ENCODE peak calls at places on chromosomes 13 and 19, in four cellular contexts. T, O, M and D are unnamed samples.

GRCh38 chr19:51325161-51325979 is 13.9 kb downstream of the IGLON5 start:
- DNase-seq in T (no peak), O (no peak), M (no peak), D (no peak)

GRCh38 chr13:98228661-98229349 is 51.7 kb upstream of the RNF113B start:
- DNase-seq in T (no peak), O (no peak), M (no peak), D (no peak)

GRCh38 chr13:76638882-76639281 is 247.3 kb downstream of the KCTD12 start:
- DNase-seq in T (no peak), O (no peak), M (no peak), D (no peak)

GRCh38 chr19:29620931-29621351 is 14.9 kb downstream of the POP4 start:
- DNase-seq in T (no peak), O (no peak), M (no peak), D (no peak)

GRCh38 chr13:27211771-27212364 is 39.5 kb upstream of the RPL21 start:
- DNase-seq in T (no peak), O (no peak), M (no peak), D (no peak)

GRCh38 chr19:8307400-8307964 is 676 bp downstream of the CD320 start:
- DNase-seq in T (no peak), O (no peak), M (peak; percentile 67), D (peak; percentile 23)

GRCh38 chr13:31192306-31192705 is 7.5 kb upstream of the B3GLCT start:
- DNase-seq in T (no peak), O (no peak), M (no peak), D (no peak)

GRCh38 chr19:35545855-35546381 is 492 bp downstream of the TMEM147 start:
- DNase-seq in T (peak; percentile 94), O (peak; percentile 60), M (peak; percentile 79), D (no peak)

GRCh38 chr13:111165189-111165588 is 50.1 kb downstream of the ARHGEF7 start:
- DNase-seq in T (no peak), O (no peak), M (no peak), D (no peak)

GRCh38 chr19:49398001-49398615 is 10.1 kb downstream of the KASH5 start:
- DNase-seq in T (no peak), O (no peak), M (peak; percentile 9), D (no peak)

GRCh38 chr13:113904411-113904810 is 40.5 kb upstream of the GAS6 start:
- DNase-seq in T (peak; percentile 6), O (no peak), M (no peak), D (peak; percentile 25)

GRCh38 chr19:46082728-46083050 is 41.8 kb downstream of the IGFL3 start:
- DNase-seq in T (no peak), O (no peak), M (no peak), D (no peak)

GRCh38 chr13:62643799-62644484 is 1228.3 kb upstream of the PCDH20 start:
- DNase-seq in T (no peak), O (peak; percentile 15), M (no peak), D (no peak)

GRCh38 chr19:2728783-2729387 is 7.7 kb upstream of the DIRAS1 start:
- DNase-seq in T (no peak), O (no peak), M (peak; percentile 33), D (no peak)

GRCh38 chr13:39232999-39233398 is 194.7 kb downstream of the NHLRC3 start:
- DNase-seq in T (no peak), O (no peak), M (no peak), D (no peak)

GRCh38 chr13:24223341-24224231 is 63.1 kb downstream of the SPATA13 start:
- DNase-seq in T (no peak), O (no peak), M (no peak), D (no peak)

GRCh38 chr13:76854894-76855293 is 31.3 kb downstream of the KCTD12 start:
- DNase-seq in T (no peak), O (no peak), M (no peak), D (no peak)

GRCh38 chr19:47821460-47822020 is at the start of gene CRX:
- DNase-seq in T (no peak), O (no peak), M (no peak), D (no peak)

GRCh38 chr19:50500060-50500752 is 10.8 kb downstream of the JOSD2 start:
- DNase-seq in T (no peak), O (no peak), M (peak; percentile 84), D (no peak)

GRCh38 chr13:112730157-112730671 is 40.4 kb downstream of the ATP11A start:
- DNase-seq in T (no peak), O (no peak), M (no peak), D (no peak)

GRCh38 chr13:60448907-60449510 is 52.0 kb downstream of the TDRD3 start:
- DNase-seq in T (peak; percentile 23), O (no peak), M (peak; percentile 24), D (peak; percentile 31)

GRCh38 chr19:5498817-5499535 is 43.8 kb downstream of the ZNRF4 start:
- DNase-seq in T (no peak), O (no peak), M (no peak), D (no peak)

GRCh38 chr13:61414136-61414535 is 1.5 kb downstream of the PCDH20 start:
- DNase-seq in T (no peak), O (no peak), M (peak; percentile 41), D (no peak)

GRCh38 chr19:38228491-38229439 is 4.7 kb upstream of the DPF1 start:
- DNase-seq in T (no peak), O (no peak), M (peak; percentile 83), D (no peak)

GRCh38 chr13:100301418-100301817 is 212.5 kb downstream of the PCCA start:
- DNase-seq in T (no peak), O (no peak), M (peak; percentile 24), D (no peak)

GRCh38 chr13:77079902-77080413 is 53.0 kb upstream of the FBXL3 start:
- DNase-seq in T (no peak), O (no peak), M (no peak), D (no peak)

GRCh38 chr19:48644839-48645651 is 942 bp downstream of the CA11 start:
- DNase-seq in T (peak; percentile 86), O (no peak), M (peak; percentile 80), D (peak; percentile 53)

GRCh38 chr19:10769533-10770491 is 51.9 kb downstream of the DNM2 start:
- DNase-seq in T (no peak), O (no peak), M (peak; percentile 80), D (peak; percentile 76)

GRCh38 chr19:38741670-38742069 is 2.6 kb downstream of the CAPN12 start:
- DNase-seq in T (no peak), O (no peak), M (peak; percentile 11), D (no peak)

GRCh38 chr19:48244289-48244688 is 11.4 kb downstream of the CARD8 start:
- DNase-seq in T (no peak), O (no peak), M (no peak), D (no peak)

GRCh38 chr13:110443633-110444225 is 117.8 kb downstream of the RAB20 start:
- DNase-seq in T (no peak), O (no peak), M (no peak), D (no peak)

GRCh38 chr13:50584856-50585580 is 258.5 kb downstream of the DLEU7 start:
- DNase-seq in T (no peak), O (no peak), M (no peak), D (no peak)

GRCh38 chr19:3694361-3695123 is 5.7 kb downstream of the PIP5K1C start:
- DNase-seq in T (no peak), O (no peak), M (peak; percentile 22), D (no peak)

GRCh38 chr13:76830805-76831204 is 55.4 kb downstream of the KCTD12 start:
- DNase-seq in T (no peak), O (no peak), M (no peak), D (no peak)

GRCh38 chr13:76822691-76823267 is 63.4 kb downstream of the KCTD12 start:
- DNase-seq in T (no peak), O (no peak), M (no peak), D (no peak)

GRCh38 chr13:59415498-59415897 is 748.2 kb downstream of the DIAPH3 start:
- DNase-seq in T (no peak), O (no peak), M (no peak), D (no peak)

GRCh38 chr13:50026788-50027473 is 11.7 kb downstream of the KCNRG start:
- DNase-seq in T (no peak), O (peak; percentile 80), M (no peak), D (no peak)

GRCh38 chr19:39996218-39996810 is 546 bp upstream of the ZNF546 start:
- DNase-seq in T (peak; percentile 82), O (peak; percentile 17), M (peak; percentile 62), D (peak; percentile 27)
- TF ChIP-seq PBX3 in T (no peak), O (no peak), M (no peak), D (no peak)

GRCh38 chr13:91768746-91769145 is 370.3 kb downstream of the GPC5 start:
- DNase-seq in T (no peak), O (no peak), M (no peak), D (no peak)

GRCh38 chr13:91771229-91771628 is 372.8 kb downstream of the GPC5 start:
- DNase-seq in T (no peak), O (no peak), M (no peak), D (no peak)

GRCh38 chr13:91764527-91764926 is 366.1 kb downstream of the GPC5 start:
- DNase-seq in T (no peak), O (peak; percentile 17), M (no peak), D (no peak)

DNA sequence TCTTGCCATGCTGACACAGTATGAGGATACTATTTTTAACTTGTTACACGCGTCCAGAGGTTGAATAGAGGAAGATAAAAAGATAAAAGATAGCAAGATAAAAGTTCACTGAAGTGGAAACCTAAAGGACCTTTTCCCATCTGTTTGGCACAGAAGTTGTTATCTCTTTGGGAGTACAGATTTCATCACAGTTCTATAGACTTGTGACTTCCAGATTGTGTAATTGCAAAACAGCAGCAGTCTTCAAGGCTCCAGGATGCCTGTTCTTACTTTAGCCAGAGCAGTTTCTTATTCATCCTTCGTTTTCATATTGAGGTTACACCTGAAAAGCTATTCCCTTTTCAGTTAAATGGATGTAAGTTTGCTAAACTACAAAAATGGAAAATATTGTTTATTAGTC is 369.3 kb downstream of the GPC5 start:
- DNase-seq in T (no peak), O (no peak), M (no peak), D (no peak)
- TF ChIP-seq PBX3 in T (no peak), O (no peak), M (no peak), D (no peak)

DNA sequence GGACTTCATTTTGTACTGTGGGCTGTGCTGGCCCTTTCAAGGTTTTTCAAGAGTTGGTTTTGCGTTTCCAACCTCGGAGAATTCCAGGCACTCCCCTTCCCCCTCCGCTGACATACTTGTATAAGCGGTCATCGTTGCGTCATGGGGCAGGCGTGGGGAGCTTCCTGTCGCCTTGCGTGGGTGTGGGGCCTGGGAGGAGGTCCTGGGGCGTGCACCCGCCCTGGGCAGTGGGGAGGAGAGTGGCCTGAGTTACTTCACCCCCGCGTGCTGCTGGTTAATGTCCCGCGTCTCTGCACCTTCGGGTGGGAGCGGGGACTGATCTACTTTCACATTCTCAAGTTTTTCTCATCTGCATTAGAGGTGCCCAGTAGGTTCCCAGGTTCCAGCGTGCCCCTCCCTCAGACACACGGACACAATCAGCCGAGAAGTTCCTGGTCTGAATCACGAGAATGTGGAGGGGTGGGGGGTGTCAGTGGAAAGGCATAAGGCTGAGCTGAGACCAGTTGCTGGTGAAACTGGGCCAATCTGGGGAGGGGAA is 4.1 kb downstream of the IER2 start:
- DNase-seq in T (no peak), O (no peak), M (peak; percentile 57), D (peak; percentile 65)
- TF ChIP-seq PBX3 in T (no peak), O (no peak), M (peak; percentile 38), D (no peak)

GRCh38 chr19:30722236-30722635 is 350.1 kb downstream of the ZNF536 start:
- DNase-seq in T (no peak), O (no peak), M (peak; percentile 36), D (no peak)

GRCh38 chr19:30719189-30719990 is 347.2 kb downstream of the ZNF536 start:
- DNase-seq in T (no peak), O (no peak), M (peak; percentile 90), D (no peak)

GRCh38 chr19:30718728-30719127 is 346.5 kb downstream of the ZNF536 start:
- DNase-seq in T (no peak), O (no peak), M (peak; percentile 53), D (no peak)

GRCh38 chr19:30718014-30718413 is 345.8 kb downstream of the ZNF536 start:
- DNase-seq in T (no peak), O (no peak), M (no peak), D (no peak)

GRCh38 chr19:30719991-30720329 is 347.8 kb downstream of the ZNF536 start:
- DNase-seq in T (no peak), O (no peak), M (peak; percentile 76), D (no peak)
- TF ChIP-seq PBX3 in T (no peak), O (no peak), M (no peak), D (no peak)